ENCODE peak calls at places on chromosomes 16 and 17, in seven cellular contexts. U is effector CD4-positive, alpha-beta T cell; Q is adipocyte; R is astrocyte of the hippocampus; G is fibroblast of mammary gland; D is NCI-H345; B is endothelial cell. H is an unnamed sample.

GRCh38 chr17:67400193-67400592 is 23.1 kb downstream of the PITPNC1 start:
- DNase-seq in U (no peak), Q (no peak), R (no peak), G (no peak), D (peak; percentile 8), B (no peak), H (no peak)

GRCh38 chr16:67936124-67936875 is at the start of gene PSMB10:
- DNase-seq in U (peak; percentile 26), Q (peak; percentile 65), R (peak; percentile 61), G (peak; percentile 68), D (no peak), B (peak; percentile 30), H (no peak)

GRCh38 chr17:67221062-67221998 is 23.7 kb downstream of the HELZ start:
- DNase-seq in U (no peak), Q (peak; percentile 74), R (peak; percentile 58), G (peak; percentile 37), D (peak; percentile 26), B (peak; percentile 41), H (peak; percentile 15)

GRCh38 chr16:47143677-47144558 is at the start of gene NETO2:
- DNase-seq in U (peak; percentile 49), Q (peak; percentile 78), R (peak; percentile 90), G (peak; percentile 49), D (peak; percentile 68), B (peak; percentile 71), H (peak; percentile 47)

GRCh38 chr17:61015966-61016365 is 338.3 kb downstream of the BCAS3 start:
- DNase-seq in U (no peak), Q (peak; percentile 60), R (no peak), G (peak; percentile 68), D (no peak), B (no peak), H (no peak)

GRCh38 chr16:86355538-86355937 is 154.8 kb upstream of the FOXF1 start:
- DNase-seq in U (no peak), Q (peak; percentile 45), R (peak; percentile 74), G (peak; percentile 79), D (no peak), B (no peak), H (no peak)

GRCh38 chr16:83200005-83200779 is 573.4 kb downstream of the CDH13 start:
- DNase-seq in U (no peak), Q (no peak), R (no peak), G (peak; percentile 46), D (no peak), B (no peak), H (no peak)

GRCh38 chr17:36728030-36728991 is 126.9 kb downstream of the MRM1 start:
- DNase-seq in U (no peak), Q (no peak), R (no peak), G (no peak), D (no peak), B (no peak), H (no peak)

H was measured in NCI-H2081.